ENCODE peak calls at places on chromosomes 7 and 10, in ten cellular contexts. One of them, this sample, is unnamed.
A peak's percentile ranks its signal among the peaks of the same experiment; 100 is the strongest.

GRCh38 chr10:129709101-129709500 is 242.1 kb downstream of the MGMT start:
- DNase-seq in AG10803: no peak
- DNase-seq in transverse colon: no peak
- DNase-seq in esophagus squamous epithelium: no peak
- DNase-seq in heart left ventricle: no peak
- DNase-seq in lower leg skin: no peak
- DNase-seq in tibial artery: no peak
- DNase-seq in brain microvascular endothelial cell: no peak
- DNase-seq in GM23338: no peak
- DNase-seq in CD4-positive, alpha-beta memory T cell: no peak
- DNase-seq in this sample: no peak

GRCh38 chr10:100697631-100698030 is 47.8 kb upstream of the PAX2 start:
- DNase-seq in AG10803: no peak
- DNase-seq in transverse colon: no peak
- DNase-seq in esophagus squamous epithelium: no peak
- DNase-seq in heart left ventricle: no peak
- DNase-seq in lower leg skin: no peak
- DNase-seq in tibial artery: no peak
- DNase-seq in brain microvascular endothelial cell: no peak
- DNase-seq in GM23338: no peak
- DNase-seq in CD4-positive, alpha-beta memory T cell: no peak
- DNase-seq in this sample: no peak

GRCh38 chr10:109166935-109167334 is 756.4 kb downstream of the XPNPEP1 start:
- DNase-seq in AG10803: peak; percentile 3
- DNase-seq in transverse colon: no peak
- DNase-seq in esophagus squamous epithelium: no peak
- DNase-seq in heart left ventricle: no peak
- DNase-seq in lower leg skin: no peak
- DNase-seq in tibial artery: no peak
- DNase-seq in brain microvascular endothelial cell: no peak
- DNase-seq in GM23338: no peak
- DNase-seq in CD4-positive, alpha-beta memory T cell: no peak
- DNase-seq in this sample: no peak

GRCh38 chr10:113058175-113058961 is 108.3 kb downstream of the TCF7L2 start:
- DNase-seq in AG10803: peak; percentile 89
- DNase-seq in transverse colon: peak; percentile 46
- DNase-seq in esophagus squamous epithelium: no peak
- DNase-seq in heart left ventricle: no peak
- DNase-seq in lower leg skin: peak; percentile 86
- DNase-seq in tibial artery: no peak
- DNase-seq in brain microvascular endothelial cell: peak; percentile 58
- DNase-seq in GM23338: peak; percentile 55
- DNase-seq in CD4-positive, alpha-beta memory T cell: no peak
- DNase-seq in this sample: no peak

GRCh38 chr10:8365935-8366911 is 311.7 kb downstream of the GATA3 start:
- DNase-seq in AG10803: no peak
- DNase-seq in transverse colon: no peak
- DNase-seq in esophagus squamous epithelium: no peak
- DNase-seq in heart left ventricle: peak; percentile 58
- DNase-seq in lower leg skin: no peak
- DNase-seq in tibial artery: no peak
- DNase-seq in brain microvascular endothelial cell: no peak
- DNase-seq in GM23338: no peak
- DNase-seq in CD4-positive, alpha-beta memory T cell: peak; percentile 75
- DNase-seq in this sample: peak; percentile 38

GRCh38 chr7:136526408-136527105 is 341.9 kb upstream of the CHRM2 start:
- DNase-seq in AG10803: no peak
- DNase-seq in transverse colon: no peak
- DNase-seq in esophagus squamous epithelium: no peak
- DNase-seq in heart left ventricle: no peak
- DNase-seq in lower leg skin: peak; percentile 71
- DNase-seq in tibial artery: no peak
- DNase-seq in brain microvascular endothelial cell: no peak
- DNase-seq in GM23338: no peak
- DNase-seq in CD4-positive, alpha-beta memory T cell: no peak
- DNase-seq in this sample: no peak

GRCh38 chr10:77756319-77757232 is 119.0 kb upstream of the KCNMA1 start:
- DNase-seq in AG10803: peak; percentile 69
- DNase-seq in transverse colon: peak; percentile 24
- DNase-seq in esophagus squamous epithelium: no peak
- DNase-seq in heart left ventricle: no peak
- DNase-seq in lower leg skin: no peak
- DNase-seq in tibial artery: no peak
- DNase-seq in brain microvascular endothelial cell: peak; percentile 83
- DNase-seq in GM23338: peak; percentile 95
- DNase-seq in CD4-positive, alpha-beta memory T cell: no peak
- DNase-seq in this sample: peak; percentile 62

GRCh38 chr7:133824123-133824522 is 303.0 kb upstream of the LRGUK start:
- DNase-seq in AG10803: no peak
- DNase-seq in transverse colon: no peak
- DNase-seq in esophagus squamous epithelium: no peak
- DNase-seq in heart left ventricle: no peak
- DNase-seq in lower leg skin: no peak
- DNase-seq in tibial artery: no peak
- DNase-seq in brain microvascular endothelial cell: no peak
- DNase-seq in GM23338: no peak
- DNase-seq in CD4-positive, alpha-beta memory T cell: no peak
- DNase-seq in this sample: no peak

GRCh38 chr10:61992683-61993629 is 91.5 kb downstream of the ARID5B start:
- DNase-seq in AG10803: peak; percentile 97
- DNase-seq in transverse colon: peak; percentile 56
- DNase-seq in esophagus squamous epithelium: no peak
- DNase-seq in heart left ventricle: peak; percentile 62
- DNase-seq in lower leg skin: no peak
- DNase-seq in tibial artery: peak; percentile 83
- DNase-seq in brain microvascular endothelial cell: peak; percentile 83
- DNase-seq in GM23338: no peak
- DNase-seq in CD4-positive, alpha-beta memory T cell: peak; percentile 88
- DNase-seq in this sample: peak; percentile 30

GRCh38 chr10:61990761-61991135 is 89.2 kb downstream of the ARID5B start:
- DNase-seq in AG10803: peak; percentile 58
- DNase-seq in transverse colon: no peak
- DNase-seq in esophagus squamous epithelium: no peak
- DNase-seq in heart left ventricle: no peak
- DNase-seq in lower leg skin: no peak
- DNase-seq in tibial artery: no peak
- DNase-seq in brain microvascular endothelial cell: no peak
- DNase-seq in GM23338: no peak
- DNase-seq in CD4-positive, alpha-beta memory T cell: no peak
- DNase-seq in this sample: no peak

GRCh38 chr10:61993676-61994401 is 92.3 kb downstream of the ARID5B start:
- DNase-seq in AG10803: peak; percentile 51
- DNase-seq in transverse colon: no peak
- DNase-seq in esophagus squamous epithelium: no peak
- DNase-seq in heart left ventricle: no peak
- DNase-seq in lower leg skin: no peak
- DNase-seq in tibial artery: no peak
- DNase-seq in brain microvascular endothelial cell: no peak
- DNase-seq in GM23338: no peak
- DNase-seq in CD4-positive, alpha-beta memory T cell: peak; percentile 64
- DNase-seq in this sample: no peak

GRCh38 chr10:61989995-61990760 is 88.7 kb downstream of the ARID5B start:
- DNase-seq in AG10803: peak; percentile 59
- DNase-seq in transverse colon: no peak
- DNase-seq in esophagus squamous epithelium: no peak
- DNase-seq in heart left ventricle: no peak
- DNase-seq in lower leg skin: no peak
- DNase-seq in tibial artery: no peak
- DNase-seq in brain microvascular endothelial cell: no peak
- DNase-seq in GM23338: no peak
- DNase-seq in CD4-positive, alpha-beta memory T cell: no peak
- DNase-seq in this sample: no peak

GRCh38 chr10:61992059-61992460 is 90.6 kb downstream of the ARID5B start:
- DNase-seq in AG10803: peak; percentile 44
- DNase-seq in transverse colon: no peak
- DNase-seq in esophagus squamous epithelium: no peak
- DNase-seq in heart left ventricle: no peak
- DNase-seq in lower leg skin: no peak
- DNase-seq in tibial artery: no peak
- DNase-seq in brain microvascular endothelial cell: peak; percentile 46
- DNase-seq in GM23338: no peak
- DNase-seq in CD4-positive, alpha-beta memory T cell: no peak
- DNase-seq in this sample: no peak
- H3K4me3 ChIP-seq in AG10803: no peak overlapping the region
- H3K4me3 ChIP-seq in transverse colon: no peak overlapping the region
- H3K4me3 ChIP-seq in esophagus squamous epithelium: peak overlapping the region; percentile 53
- H3K4me3 ChIP-seq in heart left ventricle: no peak overlapping the region
- H3K4me3 ChIP-seq in lower leg skin: no peak overlapping the region
- H3K4me3 ChIP-seq in tibial artery: peak overlapping the region; percentile 25
- H3K4me3 ChIP-seq in brain microvascular endothelial cell: no peak overlapping the region
- H3K4me3 ChIP-seq in GM23338: no peak overlapping the region
- H3K4me3 ChIP-seq in CD4-positive, alpha-beta memory T cell: peak overlapping the region; percentile 0
- H3K4me3 ChIP-seq in this sample: no peak overlapping the region

DNA sequence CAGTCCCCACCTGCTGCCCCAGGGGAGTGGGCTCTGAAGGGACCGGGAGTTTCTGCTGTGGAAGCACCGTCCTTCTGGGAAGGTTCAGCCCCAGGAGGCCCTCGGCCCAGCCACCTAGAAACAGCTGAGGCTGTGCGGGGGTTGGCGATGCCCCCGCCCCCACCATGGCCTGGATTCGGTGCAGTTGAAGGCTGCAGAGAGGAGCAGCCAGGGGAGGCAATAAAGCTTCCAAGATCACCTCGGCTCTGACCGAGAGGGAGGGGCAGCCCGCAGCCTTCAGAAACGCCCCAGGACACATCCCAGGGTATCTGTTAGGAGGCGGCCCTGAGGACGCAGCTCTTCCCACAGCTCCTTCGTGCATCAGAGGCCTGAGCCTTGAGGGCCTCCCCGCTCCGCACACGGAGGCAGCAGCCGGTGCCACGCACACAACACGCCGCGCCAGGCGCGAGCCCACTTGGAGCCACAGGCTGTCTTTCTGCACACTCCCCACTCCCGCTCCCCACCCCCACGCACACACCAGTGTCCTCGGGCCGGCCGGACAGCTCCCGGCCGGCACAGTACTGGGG is 1.6 kb downstream of the KNDC1 start:
- DNase-seq in AG10803: no peak
- DNase-seq in transverse colon: no peak
- DNase-seq in esophagus squamous epithelium: no peak
- DNase-seq in heart left ventricle: peak; percentile 19
- DNase-seq in lower leg skin: no peak
- DNase-seq in tibial artery: peak; percentile 60
- DNase-seq in brain microvascular endothelial cell: no peak
- DNase-seq in GM23338: peak; percentile 47
- DNase-seq in CD4-positive, alpha-beta memory T cell: no peak
- DNase-seq in this sample: peak; percentile 42
- H3K4me3 ChIP-seq in AG10803: no peak overlapping the region
- H3K4me3 ChIP-seq in transverse colon: no peak overlapping the region
- H3K4me3 ChIP-seq in esophagus squamous epithelium: no peak overlapping the region
- H3K4me3 ChIP-seq in heart left ventricle: no peak overlapping the region
- H3K4me3 ChIP-seq in lower leg skin: no peak overlapping the region
- H3K4me3 ChIP-seq in tibial artery: no peak overlapping the region
- H3K4me3 ChIP-seq in brain microvascular endothelial cell: no peak overlapping the region
- H3K4me3 ChIP-seq in GM23338: peak overlapping the region; percentile 80
- H3K4me3 ChIP-seq in CD4-positive, alpha-beta memory T cell: no peak overlapping the region
- H3K4me3 ChIP-seq in this sample: no peak overlapping the region

GRCh38 chr7:355568-355967 is 65.6 kb downstream of the FOXL3 start:
- DNase-seq in AG10803: no peak
- DNase-seq in transverse colon: no peak
- DNase-seq in esophagus squamous epithelium: no peak
- DNase-seq in heart left ventricle: no peak
- DNase-seq in lower leg skin: no peak
- DNase-seq in tibial artery: no peak
- DNase-seq in brain microvascular endothelial cell: no peak
- DNase-seq in GM23338: no peak
- DNase-seq in CD4-positive, alpha-beta memory T cell: no peak
- DNase-seq in this sample: no peak

GRCh38 chr7:356087-356486 is 66.1 kb downstream of the FOXL3 start:
- DNase-seq in AG10803: no peak
- DNase-seq in transverse colon: no peak
- DNase-seq in esophagus squamous epithelium: no peak
- DNase-seq in heart left ventricle: no peak
- DNase-seq in lower leg skin: no peak
- DNase-seq in tibial artery: no peak
- DNase-seq in brain microvascular endothelial cell: no peak
- DNase-seq in GM23338: no peak
- DNase-seq in CD4-positive, alpha-beta memory T cell: no peak
- DNase-seq in this sample: no peak

GRCh38 chr7:353746-354325 is 63.9 kb downstream of the FOXL3 start:
- DNase-seq in AG10803: peak; percentile 22
- DNase-seq in transverse colon: no peak
- DNase-seq in esophagus squamous epithelium: no peak
- DNase-seq in heart left ventricle: peak; percentile 44
- DNase-seq in lower leg skin: no peak
- DNase-seq in tibial artery: no peak
- DNase-seq in brain microvascular endothelial cell: no peak
- DNase-seq in GM23338: no peak
- DNase-seq in CD4-positive, alpha-beta memory T cell: no peak
- DNase-seq in this sample: peak; percentile 53

GRCh38 chr7:356691-357462 is 66.9 kb downstream of the FOXL3 start:
- DNase-seq in AG10803: no peak
- DNase-seq in transverse colon: no peak
- DNase-seq in esophagus squamous epithelium: no peak
- DNase-seq in heart left ventricle: no peak
- DNase-seq in lower leg skin: no peak
- DNase-seq in tibial artery: no peak
- DNase-seq in brain microvascular endothelial cell: no peak
- DNase-seq in GM23338: no peak
- DNase-seq in CD4-positive, alpha-beta memory T cell: no peak
- DNase-seq in this sample: peak; percentile 45

DNA sequence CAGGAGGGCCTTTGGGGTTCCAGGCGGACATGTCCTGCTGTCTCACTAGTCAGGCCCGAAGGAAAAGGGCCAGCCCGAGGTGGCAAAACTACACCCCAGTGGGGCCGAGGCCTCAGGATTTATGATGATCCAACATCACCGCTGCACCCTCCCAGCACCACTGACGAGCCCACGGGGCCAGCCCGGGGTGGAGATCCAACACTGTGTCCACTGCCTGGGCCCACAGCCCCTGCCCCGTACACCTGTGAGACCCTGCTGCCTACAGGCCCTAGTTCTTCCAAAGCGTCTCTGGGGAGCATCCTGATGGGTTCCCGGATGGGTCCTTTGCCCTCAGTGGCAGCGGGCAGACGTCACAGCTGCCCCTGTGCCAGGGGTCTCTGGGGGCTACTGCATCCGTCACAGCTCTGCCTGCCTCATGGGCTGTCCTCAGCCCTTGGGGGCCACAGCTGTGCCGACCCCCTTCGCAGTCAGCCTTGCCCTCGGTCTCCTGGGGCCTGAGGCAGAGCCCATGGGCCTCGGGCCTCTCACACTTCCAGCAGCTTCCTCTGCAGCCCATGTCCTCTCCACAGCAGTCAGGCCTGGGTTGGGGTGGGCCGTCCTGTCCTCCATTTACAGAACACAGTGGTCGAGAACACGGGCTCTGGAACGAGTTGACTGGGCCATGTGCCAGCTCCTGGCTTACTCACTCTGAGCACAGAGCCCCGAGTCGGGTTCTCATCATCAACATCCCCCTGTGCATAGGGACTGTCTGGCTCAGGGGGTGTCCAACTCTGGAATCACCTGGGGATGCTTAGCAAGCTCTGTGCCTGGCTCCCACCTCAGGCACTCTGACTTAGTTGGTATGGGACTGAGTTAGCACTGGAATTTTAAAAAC is 64.9 kb downstream of the FOXL3 start:
- DNase-seq in AG10803: no peak
- DNase-seq in transverse colon: no peak
- DNase-seq in esophagus squamous epithelium: no peak
- DNase-seq in heart left ventricle: no peak
- DNase-seq in lower leg skin: no peak
- DNase-seq in tibial artery: no peak
- DNase-seq in brain microvascular endothelial cell: no peak
- DNase-seq in GM23338: no peak
- DNase-seq in CD4-positive, alpha-beta memory T cell: no peak
- DNase-seq in this sample: no peak
- H3K4me3 ChIP-seq in AG10803: no peak overlapping the region
- H3K4me3 ChIP-seq in transverse colon: no peak overlapping the region
- H3K4me3 ChIP-seq in esophagus squamous epithelium: no peak overlapping the region
- H3K4me3 ChIP-seq in heart left ventricle: no peak overlapping the region
- H3K4me3 ChIP-seq in lower leg skin: no peak overlapping the region
- H3K4me3 ChIP-seq in tibial artery: no peak overlapping the region
- H3K4me3 ChIP-seq in brain microvascular endothelial cell: no peak overlapping the region
- H3K4me3 ChIP-seq in GM23338: no peak overlapping the region
- H3K4me3 ChIP-seq in CD4-positive, alpha-beta memory T cell: no peak overlapping the region
- H3K4me3 ChIP-seq in this sample: no peak overlapping the region

GRCh38 chr7:122136033-122136432 is 8.0 kb downstream of the AASS start:
- DNase-seq in AG10803: peak; percentile 6
- DNase-seq in transverse colon: no peak
- DNase-seq in esophagus squamous epithelium: no peak
- DNase-seq in heart left ventricle: no peak
- DNase-seq in lower leg skin: no peak
- DNase-seq in tibial artery: no peak
- DNase-seq in brain microvascular endothelial cell: no peak
- DNase-seq in GM23338: no peak
- DNase-seq in CD4-positive, alpha-beta memory T cell: no peak
- DNase-seq in this sample: no peak
- H3K4me3 ChIP-seq in AG10803: peak overlapping the region; percentile 3
- H3K4me3 ChIP-seq in transverse colon: no peak overlapping the region
- H3K4me3 ChIP-seq in esophagus squamous epithelium: no peak overlapping the region
- H3K4me3 ChIP-seq in heart left ventricle: peak overlapping the region; percentile 43
- H3K4me3 ChIP-seq in lower leg skin: no peak overlapping the region
- H3K4me3 ChIP-seq in tibial artery: no peak overlapping the region
- H3K4me3 ChIP-seq in brain microvascular endothelial cell: no peak overlapping the region
- H3K4me3 ChIP-seq in GM23338: peak overlapping the region; percentile 87
- H3K4me3 ChIP-seq in CD4-positive, alpha-beta memory T cell: no peak overlapping the region
- H3K4me3 ChIP-seq in this sample: peak overlapping the region; percentile 10

This sample was measured in right cardiac atrium.